ENCODE peak calls at places on chromosomes 12 and 14, in six cellular contexts. T is fibroblast of the aortic adventitia, M is mesenchymal stem cell, Z is H7, E is gastrocnemius medialis, Y is PC-9. J is an unnamed sample.

GRCh38 chr12:4353785-4354208 is 25.7 kb downstream of the FGF23 start:
- DNase-seq in E (no peak), Z (peak), M (no peak), T (peak), Y (no peak), J (no peak)

GRCh38 chr14:60657609-60657983 is 8.3 kb upstream of the SIX1 start:
- DNase-seq in T (no peak), Z (no peak), Y (no peak), E (no peak), M (no peak), J (no peak)

GRCh38 chr12:42588981-42589464 is 523 bp downstream of the PRICKLE1 start:
- DNase-seq in T (peak), Z (peak), E (peak), Y (peak), M (peak), J (no peak)

GRCh38 chr12:93902192-93902591 is 225.0 kb downstream of the CRADD start:
- DNase-seq in Z (no peak), T (no peak), E (no peak), M (no peak), Y (no peak), J (no peak)

GRCh38 chr12:1882405-1882804 is 36.0 kb downstream of the CACNA2D4 start:
- DNase-seq in T (no peak), Y (no peak), M (no peak), E (no peak), Z (peak), J (no peak)

GRCh38 chr14:103618999-103619398 is 10.0 kb upstream of the KLC1 start:
- DNase-seq in E (no peak), T (no peak), Y (peak), Z (no peak), M (peak), J (no peak)

GRCh38 chr14:101972126-101972785 is 7.9 kb downstream of the DYNC1H1 start:
- DNase-seq in T (peak), E (peak), Z (no peak), Y (peak), M (peak), J (peak)

GRCh38 chr12:27469161-27469560 is 22.6 kb downstream of the SMCO2 start:
- DNase-seq in T (no peak), M (no peak), E (no peak), Y (no peak), Z (no peak), J (no peak)

GRCh38 chr12:130334937-130335336 is 2.8 kb upstream of the PIWIL1 start:
- DNase-seq in T (no peak), Y (no peak), Z (peak), E (no peak), M (no peak), J (no peak)

GRCh38 chr14:102464846-102465341 is 44.7 kb downstream of the ANKRD9 start:
- DNase-seq in E (no peak), Y (no peak), Z (no peak), M (no peak), T (no peak), J (no peak)

GRCh38 chr14:103495854-103496253 is 26.8 kb downstream of the CKB start:
- DNase-seq in Z (no peak), E (no peak), T (no peak), Y (no peak), M (no peak), J (no peak)

GRCh38 chr12:106651552-106651951 is 68.7 kb downstream of the RFX4 start:
- DNase-seq in T (no peak), E (no peak), Z (no peak), Y (no peak), M (no peak), J (no peak)

GRCh38 chr12:118429703-118430383 is 53.5 kb downstream of the SUDS3 start:
- DNase-seq in E (no peak), Z (no peak), T (no peak), M (no peak), Y (no peak), J (no peak)

GRCh38 chr12:2691001-2691339 is 103.8 kb upstream of the FKBP4 start:
- DNase-seq in M (peak), E (no peak), Z (peak), Y (no peak), T (no peak), J (no peak)

GRCh38 chr12:16913832-16914490 is 308.0 kb upstream of the LMO3 start:
- DNase-seq in Y (no peak), T (no peak), M (no peak), E (no peak), Z (no peak), J (no peak)

GRCh38 chr14:68715032-68715924 is 77.6 kb downstream of the ZFP36L1 start:
- DNase-seq in M (peak), T (no peak), Z (no peak), Y (no peak), E (peak), J (no peak)

GRCh38 chr12:4107436-4107878 is 166.1 kb upstream of the CCND2 start:
- DNase-seq in M (peak), T (peak), Z (peak), E (no peak), Y (no peak), J (peak)

GRCh38 chr14:98748966-98749365 is 523.0 kb downstream of the BCL11B start:
- DNase-seq in T (no peak), Z (no peak), Y (no peak), M (no peak), E (no peak), J (no peak)

GRCh38 chr12:242496-242895 is 20.1 kb downstream of the SLC6A13 start:
- DNase-seq in E (no peak), T (no peak), M (no peak), Z (no peak), Y (no peak), J (no peak)